ENCODE peak calls at places on chromosomes 3 and 15, in nine cellular contexts. T is PC-3, K is fibroblast of mammary gland, P is heart left ventricle, A is thoracic aorta, Z is uterus, V is breast epithelium, E is AG10803, M is testis. C is an unnamed sample.

GRCh38 chr15:34737379-34737928 is 17.3 kb downstream of the GJD2 start:
- DNase-seq in T (no peak), K (no peak), P (no peak), A (no peak), Z (no peak), V (no peak), E (peak), M (no peak), C (no peak)

GRCh38 chr3:63911901-63912767 is at the start of gene SCAANT1:
- DNase-seq in T (peak), K (peak), P (peak), A (peak), Z (peak), V (peak), E (peak), M (peak), C (peak)

GRCh38 chr15:74994236-74994635 is 1.1 kb upstream of the SCAMP5 start:
- DNase-seq in T (no peak), K (no peak), P (no peak), A (no peak), Z (no peak), V (no peak), E (no peak), M (no peak), C (no peak)

GRCh38 chr3:10389995-10390394 is 69.1 kb upstream of the SEC13 start:
- DNase-seq in T (no peak), K (no peak), P (no peak), A (no peak), Z (no peak), V (no peak), E (no peak), M (no peak), C (no peak)

GRCh38 chr3:58799271-58799670 is 132.7 kb upstream of the FAM3D start:
- DNase-seq in T (no peak), K (no peak), P (no peak), A (no peak), Z (no peak), V (no peak), E (no peak), M (no peak), C (no peak)

GRCh38 chr3:156551261-156551660 is 3.7 kb downstream of the SSR3 start:
- DNase-seq in T (no peak), K (peak), P (no peak), A (no peak), Z (no peak), V (no peak), E (peak), M (no peak), C (no peak)

GRCh38 chr3:177468331-177468730 is 271.0 kb upstream of the TBL1XR1 start:
- DNase-seq in T (peak), K (peak), P (no peak), A (no peak), Z (no peak), V (no peak), E (peak), M (no peak), C (peak)

GRCh38 chr3:120497813-120498212 is 47.0 kb upstream of the FSTL1 start:
- DNase-seq in T (no peak), K (peak), P (no peak), A (no peak), Z (no peak), V (no peak), E (peak), M (no peak), C (no peak)

GRCh38 chr3:123313889-123314288 is 112.1 kb downstream of the SEC22A start:
- DNase-seq in T (no peak), K (no peak), P (no peak), A (no peak), Z (no peak), V (no peak), E (no peak), M (no peak), C (no peak)

GRCh38 chr3:186464424-186465093 is 79.6 kb downstream of the CRYGS start:
- DNase-seq in T (peak), K (no peak), P (no peak), A (no peak), Z (no peak), V (no peak), E (no peak), M (no peak), C (no peak)

GRCh38 chr3:184756151-184756681 is 44.4 kb upstream of the MAGEF1 start:
- DNase-seq in T (no peak), K (no peak), P (no peak), A (no peak), Z (no peak), V (no peak), E (no peak), M (no peak), C (no peak)

GRCh38 chr15:57421110-57421509 is 44.8 kb downstream of the CGNL1 start:
- DNase-seq in T (no peak), K (no peak), P (no peak), A (no peak), Z (no peak), V (no peak), E (no peak), M (no peak), C (no peak)

GRCh38 chr15:92451225-92451825 is 57.6 kb downstream of the ST8SIA2 start:
- DNase-seq in T (peak), K (peak), P (no peak), A (no peak), Z (no peak), V (no peak), E (peak), M (no peak), C (peak)

GRCh38 chr15:66738595-66738994 is 36.6 kb downstream of the SMAD6 start:
- DNase-seq in T (no peak), K (no peak), P (no peak), A (no peak), Z (no peak), V (no peak), E (no peak), M (no peak), C (no peak)

GRCh38 chr3:51198476-51198875 is 186.6 kb upstream of the MANF start:
- DNase-seq in T (peak), K (no peak), P (no peak), A (no peak), Z (no peak), V (no peak), E (no peak), M (no peak), C (no peak)

GRCh38 chr3:133136114-133137041 is 98.2 kb downstream of the TMEM108 start:
- DNase-seq in T (peak), K (peak), P (no peak), A (no peak), Z (no peak), V (no peak), E (no peak), M (no peak), C (no peak)

GRCh38 chr3:112654979-112655378 is 14.0 kb upstream of the CCDC80 start:
- DNase-seq in T (no peak), K (no peak), P (no peak), A (no peak), Z (no peak), V (no peak), E (no peak), M (no peak), C (no peak)
- TF ChIP-seq CTCF in T (peak), K (peak), P (no peak), A (no peak), Z (no peak), V (no peak), E (no peak), M (no peak), C (no peak)

GRCh38 chr15:26870346-26870745 is 3.5 kb downstream of the GABRA5 start:
- DNase-seq in T (no peak), K (no peak), P (no peak), A (no peak), Z (no peak), V (no peak), E (no peak), M (no peak), C (no peak)

GRCh38 chr15:26866298-26867198 is at the start of gene GABRA5:
- DNase-seq in T (peak), K (no peak), P (peak), A (no peak), Z (no peak), V (no peak), E (peak), M (peak), C (peak)

GRCh38 chr15:26867199-26868007 is 541 bp downstream of the GABRA5 start:
- DNase-seq in T (no peak), K (no peak), P (no peak), A (no peak), Z (no peak), V (no peak), E (peak), M (no peak), C (no peak)

GRCh38 chr15:26869628-26870027 is 2.8 kb downstream of the GABRA5 start:
- DNase-seq in T (no peak), K (no peak), P (no peak), A (no peak), Z (no peak), V (no peak), E (no peak), M (no peak), C (no peak)

GRCh38 chr15:26868029-26868685 is 1.3 kb downstream of the GABRA5 start:
- DNase-seq in T (no peak), K (no peak), P (no peak), A (no peak), Z (no peak), V (no peak), E (no peak), M (no peak), C (no peak)
- H3K4me3 ChIP-seq in T (no peak), K (no peak), P (no peak), A (no peak), Z (no peak), V (no peak), E (no peak), M (no peak), C (peak)

DNA sequence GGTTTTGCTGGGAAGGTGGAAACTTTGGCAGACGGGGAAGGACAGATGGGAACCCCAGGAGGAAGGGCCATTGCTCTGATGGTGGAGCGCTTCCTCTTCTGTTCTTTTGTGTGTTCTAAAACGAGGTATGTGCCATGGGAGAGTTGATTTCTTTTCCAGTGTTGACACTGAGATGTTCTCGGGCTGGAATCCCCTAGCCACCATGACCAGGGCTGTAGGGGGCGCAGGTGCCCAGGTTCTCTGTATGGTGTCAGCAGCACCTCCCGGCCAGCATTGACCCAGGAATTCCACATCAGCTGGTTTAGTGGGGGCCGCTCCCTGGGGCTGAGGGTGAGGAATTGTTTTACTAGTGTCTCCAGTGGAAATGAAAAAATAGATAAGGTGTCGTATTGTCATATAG is 34.3 kb upstream of the ACAD9 start:
- DNase-seq in T (no peak), K (no peak), P (no peak), A (no peak), Z (no peak), V (no peak), E (no peak), M (no peak), C (no peak)
- TF ChIP-seq CTCF in T (no peak), K (no peak), P (no peak), A (no peak), Z (no peak), V (no peak), E (no peak), M (no peak), C (peak)

GRCh38 chr15:28267727-28268126 is 54.3 kb downstream of the HERC2 start:
- DNase-seq in T (no peak), K (no peak), P (no peak), A (no peak), Z (no peak), V (no peak), E (no peak), M (no peak), C (no peak)
- H3K4me3 ChIP-seq in T (no peak), K (no peak), P (no peak), A (no peak), Z (no peak), V (no peak), E (no peak), M (no peak), C (no peak)

GRCh38 chr3:161274691-161275298 is 53.7 kb downstream of the NMD3 start:
- DNase-seq in T (peak), K (peak), P (peak), A (no peak), Z (no peak), V (no peak), E (peak), M (peak), C (no peak)
- TF ChIP-seq CTCF in T (peak), K (peak), P (peak), A (peak), Z (peak), V (no peak), E (peak), M (peak), C (peak)